ENCODE peak calls at places on chromosomes 6 and 20, in six cellular contexts. L is stomach; E is HT1080; X is GM03348; Y is stimulated activated CD8-positive, alpha-beta memory T cell treated with anti-CD3 and anti-CD28 coated beads, Interleukin-4, amount 100 ng/mL, for 24 hours; R is epithelial cell of esophagus. K is an unnamed sample.

GRCh38 chr6:42571611-42572342 is 7.9 kb downstream of the UBR2 start:
- DNase-seq in L (no peak), X (no peak), E (no peak), Y (no peak), R (no peak), K (peak; percentile 28)

GRCh38 chr20:59004763-59005522 is 2.1 kb downstream of the CTSZ start:
- DNase-seq in E (no peak), X (no peak), L (peak; percentile 48), R (no peak), Y (no peak), K (no peak)

GRCh38 chr6:130913119-130913518 is 85.9 kb downstream of the SMLR1 start:
- DNase-seq in R (peak; percentile 23), Y (no peak), L (no peak), E (no peak), X (no peak), K (no peak)

GRCh38 chr6:20399518-20399917 is 2.2 kb upstream of the E2F3 start:
- DNase-seq in E (no peak), Y (no peak), X (no peak), R (no peak), L (no peak), K (no peak)

GRCh38 chr6:136717297-136717990 is 74.8 kb downstream of the MAP3K5 start:
- DNase-seq in X (peak; percentile 45), E (no peak), Y (no peak), R (no peak), L (no peak), K (peak; percentile 34)

GRCh38 chr6:1787894-1788293 is 178.2 kb downstream of the FOXC1 start:
- DNase-seq in Y (no peak), L (no peak), E (peak; percentile 85), X (peak; percentile 86), R (peak; percentile 68), K (peak; percentile 77)

GRCh38 chr6:144757730-144758129 is 472.6 kb downstream of the UTRN start:
- DNase-seq in X (no peak), E (no peak), L (no peak), Y (no peak), R (no peak), K (no peak)

GRCh38 chr6:79750806-79751205 is 119.7 kb downstream of the SH3BGRL2 start:
- DNase-seq in Y (no peak), L (no peak), R (no peak), E (no peak), X (no peak), K (no peak)

GRCh38 chr6:109036588-109037320 is 57.9 kb downstream of the SESN1 start:
- DNase-seq in X (no peak), E (no peak), L (no peak), Y (no peak), R (no peak), K (no peak)

GRCh38 chr6:90411292-90411781 is 114.7 kb upstream of the BACH2 start:
- DNase-seq in R (peak; percentile 97), L (peak; percentile 59), X (no peak), E (peak; percentile 87), Y (no peak), K (no peak)

GRCh38 chr20:47311967-47312681 is 44.4 kb downstream of the ZMYND8 start:
- DNase-seq in E (no peak), L (no peak), R (no peak), Y (no peak), X (no peak), K (no peak)

GRCh38 chr6:152368761-152369624 is 268.2 kb downstream of the SYNE1 start:
- DNase-seq in E (no peak), L (peak; percentile 26), R (peak; percentile 51), X (peak; percentile 9), Y (no peak), K (peak; percentile 59)

GRCh38 chr6:106089981-106090380 is 3.8 kb downstream of the PRDM1 start:
- DNase-seq in X (peak; percentile 30), E (no peak), L (no peak), R (no peak), Y (no peak), K (peak; percentile 67)

GRCh38 chr6:149094156-149094555 is 223.4 kb upstream of the TAB2 start:
- DNase-seq in L (no peak), Y (no peak), E (peak; percentile 19), X (no peak), R (peak; percentile 10), K (peak; percentile 32)

GRCh38 chr6:105213272-105213671 is 33.5 kb upstream of the POPDC3 start:
- DNase-seq in L (no peak), R (no peak), Y (no peak), X (no peak), E (no peak), K (no peak)

GRCh38 chr20:32571566-32571965 is 13.6 kb downstream of the NOL4L start:
- DNase-seq in X (no peak), R (no peak), Y (no peak), L (no peak), E (no peak), K (no peak)

GRCh38 chr6:139983555-139984276 is 609.3 kb upstream of the CITED2 start:
- DNase-seq in E (no peak), L (no peak), R (peak; percentile 11), X (no peak), Y (no peak), K (peak; percentile 82)

GRCh38 chr20:57930328-57930727 is 220.5 kb upstream of the PMEPA1 start:
- DNase-seq in E (no peak), L (no peak), R (no peak), X (no peak), Y (no peak), K (no peak)

K was measured in cardiac fibroblast.